ENCODE peak calls at places on chromosome 16, in seven cellular contexts. R, X, P, T, E, M and Y are unnamed samples.

GRCh38 chr16:49708491-49708890 is 147.4 kb downstream of the ZNF423 start:
- DNase-seq in T (no peak), R (no peak), M (no peak), P (no peak), E (no peak), X (no peak), Y (no peak)

GRCh38 chr16:84367297-84367680 is 1.0 kb upstream of the ATP2C2 start:
- DNase-seq in M (no peak), E (no peak), T (no peak), X (no peak), P (no peak), R (no peak), Y (no peak)

GRCh38 chr16:11232852-11233726 is 22.9 kb downstream of the SOCS1 start:
- DNase-seq in E (no peak), M (no peak), X (no peak), T (peak; percentile 53), R (no peak), P (no peak), Y (no peak)

GRCh38 chr16:12170103-12171025 is 193.8 kb downstream of the SNX29 start:
- DNase-seq in T (no peak), R (no peak), X (no peak), P (no peak), E (no peak), M (no peak), Y (no peak)

GRCh38 chr16:3854740-3855139 is 25.8 kb downstream of the CREBBP start:
- DNase-seq in R (no peak), X (no peak), E (no peak), M (no peak), P (no peak), T (no peak), Y (no peak)

GRCh38 chr16:46961373-46962353 is 11.8 kb downstream of the DNAJA2 start:
- DNase-seq in X (no peak), P (no peak), E (no peak), M (peak; percentile 10), R (no peak), T (no peak), Y (peak; percentile 67)

GRCh38 chr16:23504453-23505179 is 5.7 kb downstream of the GGA2 start:
- DNase-seq in E (peak; percentile 59), P (peak; percentile 59), M (peak; percentile 96), X (peak; percentile 67), T (peak; percentile 66), R (peak; percentile 90), Y (peak; percentile 97)

GRCh38 chr16:81885976-81886586 is 107.0 kb downstream of the PLCG2 start:
- DNase-seq in T (no peak), M (no peak), R (peak; percentile 69), E (no peak), P (peak; percentile 85), X (no peak), Y (no peak)

GRCh38 chr16:54342001-54342776 is 55.6 kb upstream of the IRX3 start:
- DNase-seq in T (peak; percentile 67), R (peak; percentile 38), X (no peak), P (no peak), M (peak; percentile 66), E (no peak), Y (no peak)

GRCh38 chr16:22635345-22635744 is 124.7 kb downstream of the NPIPB5 start:
- DNase-seq in R (no peak), P (no peak), T (no peak), E (no peak), X (no peak), M (no peak), Y (no peak)

GRCh38 chr16:13453938-13454553 is 465.9 kb upstream of the ERCC4 start:
- DNase-seq in P (peak; percentile 14), E (no peak), X (no peak), T (no peak), R (no peak), M (peak; percentile 48), Y (no peak)
- TF ChIP-seq CTCF in P (peak; percentile 56), E (peak; percentile 32), X (no peak), T (peak; percentile 2), R (peak; percentile 46), M (peak; percentile 67), Y (peak; percentile 77)

GRCh38 chr16:55370762-55371482 is 46.9 kb downstream of the IRX6 start:
- DNase-seq in E (peak; percentile 13), M (peak; percentile 42), X (peak; percentile 76), P (peak; percentile 9), T (peak; percentile 50), R (peak; percentile 64), Y (no peak)
- TF ChIP-seq CTCF in E (peak; percentile 26), M (peak; percentile 42), X (no peak), P (peak; percentile 23), T (peak; percentile 11), R (peak; percentile 21), Y (no peak)

GRCh38 chr16:79970551-79971236 is 370.2 kb upstream of the MAF start:
- DNase-seq in M (no peak), R (no peak), X (peak; percentile 77), E (no peak), T (peak; percentile 36), P (no peak), Y (no peak)
- TF ChIP-seq CTCF in M (no peak), R (no peak), X (no peak), E (no peak), T (no peak), P (no peak), Y (no peak)

GRCh38 chr16:1379863-1380174 is 28.1 kb downstream of the GNPTG start:
- DNase-seq in P (peak; percentile 33), R (no peak), T (no peak), X (no peak), M (no peak), E (no peak), Y (no peak)
- TF ChIP-seq CTCF in P (no peak), R (no peak), T (no peak), X (no peak), M (no peak), E (no peak), Y (no peak)

DNA sequence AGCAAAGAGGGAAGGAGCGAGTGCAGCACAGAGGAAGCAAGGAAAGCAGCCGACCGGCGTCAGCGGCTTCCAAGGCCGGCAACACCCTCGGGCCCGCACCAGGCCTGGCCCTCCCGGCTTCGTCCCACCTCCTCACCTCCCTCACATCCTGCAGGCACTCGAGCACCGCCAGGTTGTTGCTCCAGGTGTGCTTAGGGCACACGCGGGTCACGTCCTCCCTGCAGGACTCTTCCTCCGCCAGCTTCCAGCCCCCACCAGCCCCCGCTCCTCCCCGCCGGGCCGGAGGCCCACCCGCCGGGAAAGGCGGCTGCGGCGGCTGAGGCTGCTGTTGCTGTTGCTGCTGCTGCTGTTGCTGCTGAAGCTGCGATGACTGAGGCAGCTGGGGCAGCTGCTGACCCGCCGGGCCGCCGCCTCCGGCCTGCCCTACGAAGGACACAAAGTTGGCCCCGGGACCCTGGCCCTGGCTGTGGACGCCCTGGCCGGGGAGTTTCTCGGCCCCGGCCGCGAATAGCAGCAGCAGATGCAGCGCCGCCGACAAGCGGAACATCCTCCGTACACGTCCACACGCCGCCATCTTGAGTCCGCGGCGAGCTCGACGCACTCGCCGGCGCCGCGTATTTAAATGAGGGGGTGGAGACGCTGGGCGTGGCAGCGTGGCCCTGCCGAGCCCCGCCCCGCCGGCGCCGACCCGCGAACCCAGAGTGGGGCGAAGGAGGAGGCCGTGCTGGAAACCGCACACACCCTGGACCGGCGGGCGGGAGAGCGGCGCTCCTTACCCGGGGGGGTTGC is at the start of gene GLG1:
- DNase-seq in X (peak; percentile 94), M (peak; percentile 87), P (peak; percentile 56), R (peak; percentile 84), E (peak; percentile 68), T (peak; percentile 91), Y (peak; percentile 88)
- TF ChIP-seq CTCF in X (no peak), M (no peak), P (no peak), R (no peak), E (peak; percentile 9), T (no peak), Y (no peak)

GRCh38 chr16:59249049-59249448 is 514.9 kb upstream of the GOT2 start:
- DNase-seq in M (no peak), E (no peak), X (no peak), P (no peak), T (no peak), R (no peak), Y (no peak)
- TF ChIP-seq CTCF in M (no peak), E (no peak), X (no peak), P (no peak), T (no peak), R (no peak), Y (no peak)

GRCh38 chr16:68707341-68708152 is 29.5 kb upstream of the CDH1 start:
- DNase-seq in P (peak; percentile 89), M (peak; percentile 97), R (peak; percentile 97), T (peak; percentile 76), X (no peak), E (no peak), Y (no peak)
- TF ChIP-seq CTCF in P (no peak), M (peak; percentile 49), R (peak; percentile 36), T (no peak), X (no peak), E (no peak), Y (no peak)

DNA sequence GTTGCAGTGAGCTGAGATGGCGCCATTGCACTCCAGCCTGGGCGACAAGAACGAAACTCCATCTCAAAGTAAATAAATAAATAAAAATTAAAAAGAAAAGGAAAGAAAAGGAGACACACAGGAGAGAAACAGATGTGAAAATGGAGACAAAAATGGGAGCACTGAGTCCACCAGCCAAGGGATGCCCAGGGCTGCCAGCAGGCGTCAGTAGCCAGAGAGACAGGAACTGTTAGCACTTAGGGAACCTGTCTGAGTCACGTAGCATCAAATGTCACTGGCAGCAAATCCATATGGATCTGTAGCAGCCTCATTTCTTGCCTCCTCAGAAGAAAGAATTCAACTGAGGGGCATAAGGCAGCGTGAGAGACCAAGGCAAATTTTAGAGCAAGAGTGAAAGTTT is 79.7 kb downstream of the CYLD start:
- DNase-seq in M (no peak), X (no peak), T (no peak), P (no peak), R (no peak), E (no peak), Y (no peak)
- TF ChIP-seq CTCF in M (peak; percentile 14), X (no peak), T (no peak), P (no peak), R (no peak), E (no peak), Y (no peak)

DNA sequence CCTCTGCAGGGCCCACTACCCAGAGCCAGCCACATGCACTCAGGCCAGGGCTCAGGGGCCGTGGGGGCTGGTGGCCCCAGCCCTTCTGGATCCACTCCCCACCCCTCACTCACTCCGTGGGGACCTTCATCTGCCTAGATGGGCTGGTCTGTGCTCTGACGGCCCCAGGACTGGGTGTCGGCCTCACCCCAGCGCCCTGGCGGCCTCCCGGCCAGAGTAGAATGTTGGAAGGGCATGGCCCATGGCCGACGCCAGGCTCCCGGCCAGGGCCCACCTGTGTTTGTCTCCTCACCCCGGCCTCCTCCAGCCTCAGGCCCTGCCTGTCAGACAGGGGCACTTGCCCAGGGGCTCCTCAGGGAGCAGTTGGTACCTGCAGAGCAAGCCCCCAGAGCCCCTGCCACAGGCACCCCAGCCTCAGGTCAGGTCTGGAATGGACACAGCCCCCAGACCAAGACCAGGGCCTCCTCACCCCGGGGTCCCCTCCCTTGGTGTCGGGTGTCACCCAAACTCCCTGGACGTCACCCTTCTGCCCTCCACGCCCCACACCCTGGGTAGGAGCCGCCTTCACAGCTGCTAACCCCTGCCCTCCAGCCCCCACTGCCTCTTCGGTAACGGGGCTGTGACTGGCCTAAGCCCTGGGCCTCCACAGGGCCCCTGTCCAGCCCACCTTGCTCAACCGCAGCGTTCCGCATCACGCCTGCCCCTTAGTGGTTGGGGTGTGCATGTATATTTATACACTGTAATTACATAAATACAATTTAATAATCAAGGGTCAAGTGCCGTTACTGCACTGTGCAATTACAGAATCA is 3.0 kb upstream of the CDH15 start:
- DNase-seq in E (no peak), M (no peak), X (no peak), P (no peak), T (no peak), R (no peak), Y (no peak)
- TF ChIP-seq CTCF in E (no peak), M (no peak), X (no peak), P (no peak), T (no peak), R (no peak), Y (no peak)